ENCODE peak calls at places on chromosomes 4 and X, in nine cellular contexts. N, M, H, G, W, Y, P, V and B are unnamed samples.

GRCh38 chr4:167595898-167596297 is 361.6 kb upstream of the SPOCK3 start:
- DNase-seq in W (no peak), V (no peak), Y (no peak), P (no peak), H (no peak), M (no peak), G (no peak), N (no peak), B (no peak)

GRCh38 chrX:76279007-76279406 is 106.1 kb downstream of the PBDC1 start:
- DNase-seq in W (peak; percentile 80), N (no peak), G (peak; percentile 55), H (peak; percentile 34), P (peak; percentile 65), V (peak; percentile 1), Y (peak; percentile 9), M (peak; percentile 11), B (peak; percentile 42)

GRCh38 chrX:40205471-40205870 is 107.7 kb upstream of the BCOR start:
- DNase-seq in V (no peak), Y (no peak), H (no peak), W (no peak), G (no peak), N (no peak), P (no peak), M (no peak), B (no peak)

GRCh38 chr4:61890321-61890720 is 690.2 kb downstream of the ADGRL3 start:
- DNase-seq in G (no peak), M (no peak), H (no peak), P (no peak), N (no peak), W (no peak), V (no peak), Y (no peak), B (no peak)

GRCh38 chrX:55450259-55450658 is 1.7 kb upstream of the MAGEH1 start:
- DNase-seq in N (no peak), V (no peak), H (no peak), P (peak; percentile 2), Y (no peak), W (peak; percentile 39), M (no peak), G (no peak), B (peak; percentile 35)

GRCh38 chrX:261858-262390 is 19.3 kb upstream of the PLCXD1 start:
- DNase-seq in Y (no peak), G (no peak), P (no peak), V (no peak), N (no peak), W (peak; percentile 58), H (no peak), M (no peak), B (no peak)

GRCh38 chr4:118867311-118868067 is 21.2 kb upstream of the SYNPO2 start:
- DNase-seq in G (no peak), V (no peak), P (peak; percentile 87), M (no peak), Y (no peak), N (no peak), H (no peak), W (no peak), B (peak; percentile 69)

GRCh38 chr4:3708103-3708510 is 58.1 kb upstream of the ADRA2C start:
- DNase-seq in N (no peak), W (no peak), Y (no peak), M (no peak), H (no peak), P (peak; percentile 75), V (no peak), G (no peak), B (peak; percentile 84)

GRCh38 chrX:2595258-2595657 is 94.5 kb upstream of the DHRSX start:
- DNase-seq in N (no peak), M (no peak), Y (peak; percentile 68), P (peak; percentile 34), V (no peak), H (no peak), W (no peak), G (no peak), B (peak; percentile 74)

GRCh38 chr4:159446266-159446976 is 343.5 kb downstream of the RAPGEF2 start:
- DNase-seq in W (peak; percentile 81), G (peak; percentile 18), P (peak; percentile 89), M (no peak), Y (peak; percentile 68), H (no peak), N (no peak), V (no peak), B (peak; percentile 86)

GRCh38 chrX:119981286-119982070 is 37.9 kb upstream of the NKAP start:
- DNase-seq in G (peak; percentile 49), Y (no peak), W (peak; percentile 80), V (no peak), M (no peak), P (peak; percentile 45), N (no peak), H (no peak), B (peak; percentile 49)

GRCh38 chrX:16223385-16223784 is 56.1 kb downstream of the MAGEB17 start:
- DNase-seq in G (no peak), V (no peak), H (no peak), N (no peak), P (no peak), M (no peak), Y (no peak), W (no peak), B (no peak)

GRCh38 chr4:25098964-25099843 is 61.0 kb downstream of the SEPSECS start:
- DNase-seq in N (no peak), P (peak; percentile 15), V (no peak), G (no peak), M (no peak), W (no peak), Y (peak; percentile 69), H (no peak), B (peak; percentile 75)

GRCh38 chr4:55157559-55158277 is 32.3 kb upstream of the KDR start:
- DNase-seq in M (no peak), V (no peak), H (no peak), G (no peak), W (peak; percentile 74), Y (no peak), N (no peak), P (no peak), B (peak; percentile 31)

GRCh38 chr4:142348489-142349076 is 497.5 kb downstream of the INPP4B start:
- DNase-seq in G (no peak), H (no peak), V (no peak), Y (no peak), P (no peak), M (no peak), N (no peak), W (no peak), B (no peak)

GRCh38 chr4:23789765-23790164 is 100.1 kb downstream of the PPARGC1A start:
- DNase-seq in V (no peak), Y (peak; percentile 81), H (no peak), W (no peak), P (no peak), G (no peak), M (no peak), N (no peak), B (peak; percentile 56)

GRCh38 chr4:25031077-25031606 is 396 bp upstream of the LGI2 start:
- DNase-seq in P (peak; percentile 21), V (no peak), H (no peak), M (no peak), W (peak; percentile 82), G (no peak), N (no peak), Y (peak; percentile 26), B (peak; percentile 46)

GRCh38 chrX:154534526-154535322 is 11.9 kb downstream of the G6PD start:
- DNase-seq in V (peak; percentile 75), N (peak; percentile 67), M (peak; percentile 80), W (peak; percentile 95), Y (peak; percentile 48), P (peak; percentile 90), G (peak; percentile 93), H (peak; percentile 87), B (peak; percentile 90)

GRCh38 chrX:46279214-46279924 is 265.9 kb downstream of the ZNF674 start:
- DNase-seq in M (no peak), Y (no peak), W (no peak), P (peak; percentile 28), N (no peak), V (no peak), G (no peak), H (no peak), B (peak; percentile 18)

GRCh38 chr4:73446336-73446938 is 10.4 kb downstream of the AFP start:
- DNase-seq in G (peak; percentile 20), N (no peak), M (no peak), W (no peak), H (no peak), Y (peak; percentile 26), P (peak; percentile 69), V (no peak), B (peak; percentile 77)

GRCh38 chr4:139696491-139696890 is 30.9 kb downstream of the MGST2 start:
- DNase-seq in G (no peak), V (no peak), H (no peak), M (no peak), N (no peak), W (no peak), Y (no peak), P (no peak), B (no peak)

GRCh38 chrX:108167211-108167872 is 75.8 kb downstream of the ATG4A start:
- DNase-seq in P (peak; percentile 39), H (no peak), Y (peak; percentile 68), N (no peak), G (no peak), W (no peak), M (no peak), V (no peak), B (peak; percentile 37)

GRCh38 chrX:15382809-15383208 is 1.4 kb downstream of the VEGFD start:
- DNase-seq in W (no peak), Y (no peak), M (no peak), P (no peak), N (no peak), V (no peak), G (no peak), H (no peak), B (no peak)

GRCh38 chr4:10590896-10591295 is 93.7 kb downstream of the CLNK start:
- DNase-seq in G (no peak), M (no peak), P (no peak), V (no peak), Y (peak; percentile 71), W (no peak), N (no peak), H (no peak), B (peak; percentile 84)

GRCh38 chr4:99506781-99507180 is 4.0 kb upstream of the C4orf17 start:
- DNase-seq in N (no peak), M (no peak), W (no peak), G (no peak), P (no peak), H (no peak), V (no peak), Y (no peak), B (no peak)

GRCh38 chr4:87543835-87544461 is 14.8 kb upstream of the SPARCL1 start:
- DNase-seq in N (no peak), P (peak; percentile 68), W (peak; percentile 68), V (no peak), Y (peak; percentile 33), H (no peak), G (no peak), M (no peak), B (peak; percentile 76)

GRCh38 chr4:54744487-54744886 is 86.7 kb downstream of the KIT start:
- DNase-seq in W (no peak), G (no peak), P (no peak), Y (no peak), N (no peak), H (no peak), V (no peak), M (no peak), B (no peak)

GRCh38 chr4:6779667-6780565 is 2.6 kb upstream of the KIAA0232 start:
- DNase-seq in W (peak; percentile 77), V (no peak), G (no peak), H (no peak), Y (no peak), P (no peak), M (no peak), N (no peak), B (peak; percentile 21)